ENCODE peak calls at places on chromosomes 5 and 9, in five cellular contexts. I is psoas muscle, H is HepG2, P is lung, X is esophagus squamous epithelium. L is an unnamed sample.

GRCh38 chr9:123349691-123350480 is 6.1 kb upstream of the CRB2 start:
- DNase-seq in X (no peak), I (no peak), P (peak; percentile 50), H (peak; percentile 50), L (peak; percentile 83)

GRCh38 chr5:117604845-117605244 is 1030.2 kb upstream of the SEMA6A start:
- DNase-seq in X (no peak), P (no peak), I (no peak), H (no peak), L (no peak)

GRCh38 chr9:109730228-109730627 is 49.8 kb upstream of the PALM2AKAP2 start:
- DNase-seq in I (no peak), P (peak; percentile 35), H (no peak), X (no peak), L (no peak)

GRCh38 chr9:92934321-92934720 is 13.0 kb upstream of the FGD3 start:
- DNase-seq in P (no peak), X (no peak), H (no peak), I (no peak), L (peak; percentile 33)

GRCh38 chr5:37858250-37858649 is 18.4 kb upstream of the GDNF start:
- DNase-seq in I (no peak), X (no peak), P (no peak), H (no peak), L (no peak)

GRCh38 chr9:135561391-135562234 is at the start of gene PAEP:
- DNase-seq in I (no peak), P (no peak), H (peak; percentile 56), X (no peak), L (no peak)

GRCh38 chr9:125886365-125886764 is 139.2 kb downstream of the PBX3 start:
- DNase-seq in H (no peak), X (no peak), I (no peak), P (no peak), L (no peak)

GRCh38 chr5:163838738-163839137 is 333.3 kb downstream of the MAT2B start:
- DNase-seq in H (no peak), P (no peak), I (no peak), X (no peak), L (no peak)

GRCh38 chr9:91571036-91571435 is 147.4 kb upstream of the NFIL3 start:
- DNase-seq in P (no peak), H (no peak), X (no peak), I (no peak), L (no peak)

GRCh38 chr5:32831630-32832029 is 120.5 kb downstream of the NPR3 start:
- DNase-seq in I (no peak), P (no peak), X (no peak), H (no peak), L (no peak)

GRCh38 chr5:127812570-127812969 is 109.4 kb downstream of the CCDC192 start:
- DNase-seq in P (no peak), X (no peak), H (no peak), I (no peak), L (no peak)

GRCh38 chr5:43037929-43038510 is 2.1 kb downstream of the ANXA2R start:
- DNase-seq in H (no peak), I (no peak), X (no peak), P (no peak), L (peak; percentile 43)

GRCh38 chr9:115326461-115326860 is 208.5 kb upstream of the TNC start:
- DNase-seq in H (no peak), P (no peak), X (no peak), I (no peak), L (no peak)

GRCh38 chr9:79012561-79012960 is 559.2 kb upstream of the TLE4 start:
- DNase-seq in H (no peak), P (no peak), I (no peak), X (no peak), L (no peak)

GRCh38 chr5:146640285-146640896 is 124.4 kb upstream of the GPR151 start:
- DNase-seq in H (no peak), X (no peak), P (no peak), I (no peak), L (no peak)

GRCh38 chr5:137260820-137261541 is 238.1 kb downstream of the SPOCK1 start:
- DNase-seq in I (no peak), P (no peak), X (no peak), H (no peak), L (no peak)

GRCh38 chr5:179374506-179375235 is 29.4 kb upstream of the ADAMTS2 start:
- DNase-seq in H (no peak), I (no peak), X (no peak), P (no peak), L (no peak)

GRCh38 chr5:176573564-176574296 is 24.6 kb downstream of the CDHR2 start:
- DNase-seq in P (peak; percentile 72), X (no peak), H (peak; percentile 38), I (peak; percentile 69), L (peak; percentile 74)

GRCh38 chr5:6714221-6715041 is 1.2 kb downstream of the TENT4A start:
- DNase-seq in P (peak; percentile 29), I (peak; percentile 53), H (no peak), X (no peak), L (no peak)

GRCh38 chr9:35844628-35845301 is 15.7 kb downstream of the TMEM8B start:
- DNase-seq in I (no peak), H (no peak), P (peak; percentile 69), X (peak; percentile 35), L (peak; percentile 76)

GRCh38 chr9:78035369-78035993 is 3.9 kb upstream of the GNAQ start:
- DNase-seq in H (peak; percentile 69), X (no peak), P (peak; percentile 60), I (peak; percentile 21), L (peak; percentile 53)

GRCh38 chr9:127555830-127556820 is 56.0 kb upstream of the STXBP1 start:
- DNase-seq in I (peak; percentile 73), P (peak; percentile 83), X (no peak), H (no peak), L (no peak)

GRCh38 chr5:102811962-102812361 is 56.9 kb downstream of the PAM start:
- DNase-seq in I (no peak), X (no peak), P (no peak), H (no peak), L (no peak)

GRCh38 chr9:77743381-77743780 is 95.3 kb upstream of the GNA14 start:
- DNase-seq in H (no peak), I (no peak), P (no peak), X (no peak), L (no peak)

GRCh38 chr9:80157561-80157983 is 585.8 kb downstream of the TLE4 start:
- DNase-seq in X (no peak), P (no peak), H (no peak), I (no peak), L (no peak)

GRCh38 chr5:139058121-139058520 is 140.0 kb downstream of the SIL1 start:
- DNase-seq in H (no peak), I (no peak), X (no peak), P (no peak), L (no peak)

GRCh38 chr5:18043344-18043743 is 409.1 kb downstream of the TAF11L14 start:
- DNase-seq in I (no peak), H (no peak), P (no peak), X (no peak), L (no peak)

GRCh38 chr9:91102269-91102668 is 259.4 kb downstream of the AUH start:
- DNase-seq in P (no peak), I (no peak), X (no peak), H (no peak), L (no peak)

GRCh38 chr9:95876595-95876994 is 1.1 kb downstream of the ERCC6L2 start:
- DNase-seq in X (no peak), P (no peak), H (peak; percentile 12), I (no peak), L (peak; percentile 36)

GRCh38 chr9:110655723-110656641 is 12.6 kb upstream of the MUSK start:
- DNase-seq in X (no peak), I (peak; percentile 29), P (peak; percentile 38), H (no peak), L (no peak)

GRCh38 chr5:156473271-156473935 is 146.4 kb downstream of the SGCD start:
- DNase-seq in P (no peak), I (no peak), X (no peak), H (no peak), L (no peak)

GRCh38 chr5:92086059-92086811 is 703.1 kb upstream of the ARRDC3 start:
- DNase-seq in I (no peak), P (no peak), X (no peak), H (no peak), L (no peak)
- H3K4me1 ChIP-seq in I (no peaks in the 10 kb centered on the region), P (no peaks in the 10 kb centered on the region), X (peaks cover 9% of the 10 kb centered on the region), H (no peaks in the 10 kb centered on the region), L (no peaks in the 10 kb centered on the region)

GRCh38 chr5:1104327-1105006 is 7.4 kb downstream of the SLC12A7 start:
- DNase-seq in H (no peak), X (no peak), I (no peak), P (no peak), L (no peak)
- H3K4me1 ChIP-seq in H (peaks cover 78% of the 10 kb centered on the region), X (peaks cover 97% of the 10 kb centered on the region), I (peaks cover 24% of the 10 kb centered on the region), P (peaks cover 21% of the 10 kb centered on the region), L (no peaks in the 10 kb centered on the region)

DNA sequence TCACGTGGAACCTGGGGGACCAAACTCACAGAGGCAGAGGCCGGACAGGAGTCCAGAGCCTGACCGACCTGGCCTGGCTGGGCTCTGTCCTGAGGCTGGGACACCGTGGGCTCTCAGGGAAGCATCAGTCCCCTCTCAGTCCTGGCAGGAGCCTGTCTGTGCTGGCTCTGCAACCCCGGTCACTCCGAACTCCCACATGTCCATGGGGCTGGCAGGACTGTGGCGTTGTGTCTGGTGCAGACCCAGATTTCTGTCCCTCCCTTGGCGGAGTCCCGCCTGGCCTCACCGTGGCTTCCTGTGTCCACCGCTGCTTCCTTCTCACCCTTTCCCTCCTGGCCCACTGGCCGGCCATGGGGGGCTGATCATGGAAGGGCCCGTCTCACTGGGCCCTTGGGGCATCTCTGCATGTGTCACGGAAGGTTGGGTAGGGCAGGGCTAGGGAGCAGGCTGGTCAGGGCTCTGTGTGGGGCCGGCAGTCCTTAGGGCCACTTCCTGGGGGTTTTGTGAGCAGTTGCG is 68.8 kb downstream of the RXRA start:
- DNase-seq in X (no peak), P (no peak), H (no peak), I (no peak), L (no peak)
- H3K4me1 ChIP-seq in X (peaks cover 92% of the 10 kb centered on the region), P (peaks cover 8% of the 10 kb centered on the region), H (no peaks in the 10 kb centered on the region), I (peaks cover 79% of the 10 kb centered on the region), L (peaks cover 17% of the 10 kb centered on the region)

GRCh38 chr5:109703827-109704226 is 14.1 kb downstream of the MAN2A1 start:
- DNase-seq in P (no peak), X (no peak), H (no peak), I (no peak), L (no peak)

GRCh38 chr5:109703165-109703564 is 13.4 kb downstream of the MAN2A1 start:
- DNase-seq in P (no peak), I (no peak), X (no peak), H (no peak), L (no peak)

GRCh38 chr5:109701779-109702178 is 12.1 kb downstream of the MAN2A1 start:
- DNase-seq in H (no peak), X (no peak), P (no peak), I (no peak), L (no peak)

GRCh38 chr5:109701252-109701651 is 11.5 kb downstream of the MAN2A1 start:
- DNase-seq in I (no peak), H (no peak), X (no peak), P (no peak), L (no peak)

DNA sequence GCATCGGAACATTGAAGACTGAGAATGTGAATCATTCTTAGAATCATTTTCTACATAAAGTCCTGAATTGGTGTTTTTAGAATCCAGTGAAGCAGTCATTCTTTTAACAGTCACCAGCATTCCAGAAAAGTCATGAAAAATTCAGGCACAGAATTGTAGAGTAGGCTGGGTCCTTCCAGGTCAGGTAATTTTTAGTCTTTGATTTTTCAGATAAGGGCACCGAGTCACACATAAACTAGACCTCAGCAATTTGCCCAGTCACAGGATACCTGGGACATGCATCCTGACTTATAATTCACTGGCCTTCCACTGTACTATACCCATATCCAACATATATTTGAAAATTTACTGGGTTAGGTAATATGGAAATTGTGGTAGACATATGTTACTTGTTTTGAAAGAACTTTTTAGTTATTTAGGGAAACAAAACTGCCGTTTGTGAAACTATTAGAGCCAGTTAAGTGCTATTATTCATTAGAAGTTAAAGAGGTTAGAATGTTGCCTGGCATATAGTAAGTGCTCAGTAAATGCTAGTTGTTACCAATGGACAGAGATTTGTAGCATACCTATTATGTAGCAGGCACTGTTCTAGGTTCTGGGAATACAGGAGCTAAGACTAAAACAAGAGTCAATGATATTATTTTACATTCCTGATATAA is 10.9 kb downstream of the MAN2A1 start:
- DNase-seq in X (no peak), H (no peak), I (no peak), P (no peak), L (no peak)
- H3K4me1 ChIP-seq in X (peaks cover 46% of the 10 kb centered on the region), H (peaks cover 28% of the 10 kb centered on the region), I (peaks cover 70% of the 10 kb centered on the region), P (peaks cover 13% of the 10 kb centered on the region), L (peaks cover 8% of the 10 kb centered on the region)

L was measured in OCI-LY7.